ENCODE peak calls at places on chromosome 21, in four cellular contexts. K is dorsolateral prefrontal cortex, G is WTC11, F is ovary. A is an unnamed sample.
A peak's percentile ranks its signal among the peaks of the same experiment; 100 is the strongest.

GRCh38 chr21:18744840-18745239 is 341.3 kb upstream of the TMPRSS15 start:
- DNase-seq in F (no peak), K (no peak), G (no peak), A (no peak)

GRCh38 chr21:42093991-42094417 is 22.9 kb downstream of the UMODL1 start:
- DNase-seq in G (no peak), F (no peak), K (peak; percentile 51), A (peak; percentile 91)

GRCh38 chr21:38505654-38506523 is 7.6 kb upstream of the ERG start:
- DNase-seq in G (no peak), F (no peak), K (peak; percentile 49), A (no peak)

GRCh38 chr21:14688412-14688811 is 142.3 kb upstream of the SAMSN1 start:
- DNase-seq in G (no peak), K (no peak), F (no peak), A (no peak)

GRCh38 chr21:36430841-36431240 is 45.6 kb downstream of the CHAF1B start:
- DNase-seq in K (no peak), F (no peak), G (no peak), A (no peak)

GRCh38 chr21:35257413-35257812 is 208.3 kb upstream of the RUNX1 start:
- DNase-seq in F (no peak), G (no peak), K (peak; percentile 60), A (no peak)

GRCh38 chr21:16315223-16315622 is 585.4 kb downstream of the USP25 start:
- DNase-seq in F (no peak), G (no peak), K (no peak), A (no peak)

GRCh38 chr21:38849776-38850175 is 44.0 kb downstream of the ETS2 start:
- DNase-seq in F (no peak), K (no peak), G (no peak), A (no peak)

GRCh38 chr21:38954450-38955059 is 148.8 kb downstream of the ETS2 start:
- DNase-seq in K (no peak), G (no peak), F (no peak), A (no peak)

GRCh38 chr21:17987328-17987727 is 168.2 kb upstream of the C21orf91 start:
- DNase-seq in K (no peak), G (no peak), F (no peak), A (no peak)

GRCh38 chr21:43024737-43025136 is 50.4 kb downstream of the PKNOX1 start:
- DNase-seq in F (no peak), G (no peak), K (no peak), A (no peak)

GRCh38 chr21:34536311-34536710 is 24.3 kb upstream of the KCNE1 start:
- DNase-seq in G (no peak), K (no peak), F (no peak), A (no peak)

GRCh38 chr21:15928686-15929085 is 198.9 kb downstream of the USP25 start:
- DNase-seq in K (no peak), F (no peak), G (no peak), A (no peak)

GRCh38 chr21:15669247-15669646 is 60.5 kb upstream of the USP25 start:
- DNase-seq in K (no peak), F (no peak), G (no peak), A (no peak)

GRCh38 chr21:15250384-15250783 is 185.6 kb upstream of the NRIP1 start:
- DNase-seq in K (no peak), F (no peak), G (no peak), A (no peak)

GRCh38 chr21:34524671-34525601 is 12.9 kb upstream of the KCNE1 start:
- DNase-seq in F (no peak), G (peak; percentile 61), K (no peak), A (no peak)

GRCh38 chr21:35198004-35198403 is 148.9 kb upstream of the RUNX1 start:
- DNase-seq in F (no peak), K (no peak), G (no peak), A (no peak)

GRCh38 chr21:14557413-14557812 is 11.3 kb upstream of the SAMSN1 start:
- DNase-seq in F (no peak), K (no peak), G (no peak), A (no peak)

GRCh38 chr21:34886554-34887385 is 162.3 kb downstream of the RUNX1 start:
- DNase-seq in F (peak; percentile 55), G (peak; percentile 46), K (no peak), A (peak; percentile 77)

GRCh38 chr21:38277501-38278111 is 20.8 kb downstream of the KCNJ15 start:
- DNase-seq in G (no peak), F (no peak), K (no peak), A (no peak)

GRCh38 chr21:35664683-35665082 is 395.6 kb downstream of the SETD4 start:
- DNase-seq in F (no peak), G (no peak), K (no peak), A (no peak)

GRCh38 chr21:41653944-41654625 is 112.8 kb downstream of the RIPK4 start:
- DNase-seq in F (no peak), G (no peak), K (no peak), A (no peak)

DNA sequence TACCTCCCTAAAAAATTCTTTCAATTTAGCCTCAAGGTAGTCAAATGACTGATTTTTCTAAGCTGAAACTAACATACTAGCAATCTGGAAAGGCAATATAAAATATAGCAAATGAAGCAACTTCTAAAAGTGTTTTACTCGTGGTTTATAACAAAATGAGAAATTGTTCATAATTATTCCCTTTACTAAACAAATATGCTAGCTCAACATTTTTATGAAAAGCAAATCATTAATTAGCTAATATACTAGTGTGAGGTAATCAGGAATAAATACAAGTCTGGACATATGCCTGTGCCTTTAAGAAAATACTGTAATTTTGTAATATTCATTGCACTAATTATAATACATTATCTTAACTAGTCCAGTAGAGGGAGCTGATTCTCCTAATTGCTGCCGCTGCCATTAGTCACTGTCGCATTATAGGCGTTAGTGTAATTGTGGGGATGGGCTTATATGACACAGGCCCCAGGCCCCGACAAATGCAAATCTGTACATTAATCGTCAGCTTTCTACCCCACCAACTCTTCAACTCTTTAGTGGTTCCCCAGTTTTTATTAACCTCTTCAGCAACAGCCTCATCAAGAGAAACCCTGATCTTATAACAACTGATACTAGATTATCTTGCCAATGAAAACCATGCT is 160.9 kb downstream of the GABPA start:
- DNase-seq in F (no peak), K (no peak), G (no peak), A (no peak)
- TF ChIP-seq CTCF in F (peak; percentile 35), K (peak; percentile 67), G (peak; percentile 36), A (peak; percentile 47)

GRCh38 chr21:32884062-32884461 is 112.5 kb upstream of the PAXBP1 start:
- DNase-seq in F (no peak), G (peak; percentile 57), K (no peak), A (no peak)
- TF ChIP-seq CTCF in F (no peak), G (no peak), K (no peak), A (no peak)

DNA sequence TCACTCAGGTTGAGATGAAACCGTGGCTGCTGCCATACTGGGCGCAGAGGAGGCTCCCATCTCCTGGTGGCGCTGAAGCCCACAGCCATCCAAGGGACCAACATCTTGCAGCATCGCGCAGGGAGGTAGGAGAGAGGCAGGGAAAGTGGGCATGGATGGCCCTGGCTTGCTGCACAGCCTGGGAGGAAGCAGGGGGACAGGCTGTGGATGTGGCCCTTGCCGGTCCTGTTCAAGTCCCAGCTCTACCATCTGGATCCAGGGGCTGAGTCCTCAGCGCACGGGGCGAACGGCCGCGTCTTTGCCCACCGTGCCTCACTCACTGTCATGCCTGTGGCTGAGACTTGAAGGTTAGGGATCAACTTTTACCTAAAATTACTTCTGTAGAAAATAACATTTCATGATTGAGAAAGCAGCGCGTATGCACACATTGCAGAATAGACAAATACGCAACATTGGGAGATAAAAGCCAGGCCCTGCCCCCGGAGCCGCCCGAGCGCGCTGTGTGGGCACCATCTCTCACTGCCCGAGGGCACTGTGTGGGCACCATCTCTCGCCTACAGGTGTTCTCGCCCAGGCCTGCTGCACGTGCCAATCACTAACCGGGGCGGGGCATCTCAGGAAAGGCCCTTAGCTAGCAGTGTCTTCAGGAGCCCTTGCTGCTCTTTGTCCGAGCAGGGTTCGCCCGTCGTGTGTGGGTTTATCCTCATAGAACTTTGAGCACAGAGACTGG is 11.5 kb downstream of the SLX9 start:
- DNase-seq in F (no peak), K (no peak), G (no peak), A (no peak)
- TF ChIP-seq CTCF in F (no peak), K (no peak), G (no peak), A (no peak)

DNA sequence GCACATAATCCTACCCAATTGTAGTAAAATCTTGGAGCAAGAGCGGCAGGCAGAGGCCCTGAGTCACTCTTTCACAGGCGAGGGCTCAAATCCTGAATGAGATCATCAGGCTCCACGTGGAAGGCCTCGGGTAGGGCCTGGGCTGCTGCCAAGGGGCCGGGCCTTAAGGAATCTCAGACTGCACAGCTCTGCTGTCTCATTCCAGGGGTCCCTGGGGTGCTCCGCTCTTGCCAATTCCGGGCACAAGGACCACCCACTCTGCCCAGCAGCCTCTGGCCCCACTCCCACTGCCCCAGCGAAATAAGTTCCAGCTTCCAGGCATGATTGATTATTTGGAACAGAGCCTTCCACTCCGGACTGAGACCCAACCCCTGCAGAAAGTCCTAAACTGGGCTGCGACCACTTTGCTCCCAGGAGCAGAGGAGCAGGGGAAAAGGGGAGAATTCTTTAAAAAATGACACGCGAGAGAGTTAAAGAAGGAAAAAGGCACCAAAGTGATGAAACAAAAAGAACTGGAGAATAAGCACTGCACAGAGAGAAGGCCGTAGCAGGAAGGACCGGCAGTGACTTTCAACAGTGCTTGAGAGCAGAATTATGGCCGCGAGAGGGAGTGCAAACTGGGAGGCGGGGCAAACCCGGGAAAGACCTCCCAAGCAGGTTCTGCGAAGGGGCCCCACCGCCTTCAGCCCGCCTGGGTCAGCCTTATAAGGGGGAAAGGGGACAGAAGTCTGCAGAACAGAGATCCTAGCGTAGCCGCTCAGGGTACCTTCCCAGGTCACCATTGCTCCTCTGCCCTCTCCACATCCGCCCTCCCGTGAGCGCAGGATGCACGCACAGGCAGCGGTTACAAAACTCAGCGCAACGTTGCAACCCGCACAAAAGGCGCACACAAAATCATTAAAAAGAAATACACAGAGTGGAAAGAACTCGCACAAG is 2.0 kb downstream of the ADAMTS1 start:
- DNase-seq in G (peak; percentile 81), F (peak; percentile 96), K (peak; percentile 95), A (peak; percentile 97)
- TF ChIP-seq CTCF in G (no peak), F (peak; percentile 43), K (no peak), A (no peak)

DNA sequence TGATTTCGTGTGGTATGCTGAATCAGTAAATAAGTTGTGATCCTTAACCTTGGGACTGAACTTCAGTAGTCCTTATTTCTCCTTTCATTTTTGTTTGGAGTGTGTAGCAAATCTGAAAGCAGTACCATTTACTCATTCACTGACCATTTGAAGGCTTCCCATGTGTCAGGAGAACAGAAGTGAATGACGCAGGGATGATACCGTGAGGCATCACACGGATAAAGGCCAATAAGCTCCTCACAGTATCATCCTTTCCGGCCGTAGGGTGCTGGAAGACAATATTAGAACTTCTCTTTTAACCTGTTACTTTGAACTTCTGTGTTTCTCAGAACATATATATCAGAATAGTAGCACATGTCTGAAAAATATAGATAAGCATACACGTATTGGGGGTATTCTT is 21.3 kb downstream of the BACH1 start:
- DNase-seq in F (no peak), G (no peak), K (no peak), A (no peak)
- TF ChIP-seq CTCF in F (no peak), G (no peak), K (no peak), A (no peak)

DNA sequence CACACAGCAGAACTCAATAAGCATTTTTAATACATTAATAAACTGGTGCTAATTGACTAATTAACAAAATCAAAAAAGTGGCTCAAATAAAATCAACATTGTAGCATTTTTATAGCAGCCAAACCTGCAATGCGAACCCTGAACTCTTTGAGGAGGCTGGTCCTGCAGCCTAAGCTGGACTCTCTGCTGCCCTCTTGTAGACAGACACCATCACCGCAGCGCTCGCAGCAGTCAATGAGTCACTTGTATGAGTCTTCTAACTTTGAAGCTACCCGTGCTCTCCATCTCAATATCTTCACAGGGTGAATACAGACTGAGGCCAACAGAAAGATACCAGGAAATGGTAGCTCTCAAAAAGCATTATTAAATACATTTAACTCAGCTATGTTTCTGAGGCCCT is 9.7 kb upstream of the KRTAP7-1 start:
- DNase-seq in F (no peak), K (no peak), G (peak; percentile 73), A (no peak)
- TF ChIP-seq CTCF in F (no peak), K (no peak), G (peak; percentile 44), A (no peak)

GRCh38 chr21:45225741-45226327 is 61.9 kb downstream of the POFUT2 start:
- DNase-seq in G (no peak), K (no peak), F (no peak), A (no peak)
- TF ChIP-seq CTCF in G (no peak), K (no peak), F (no peak), A (no peak)